ENCODE peak calls at places on chromosomes 3 and 15, in four cellular contexts. D, K, H and R are unnamed samples.
A peak's percentile ranks its signal among the peaks of the same experiment; 100 is the strongest.

GRCh38 chr3:58528629-58529028 is 8.4 kb downstream of the ACOX2 start:
- DNase-seq in K (no peak), H (no peak), D (no peak), R (no peak)

GRCh38 chr3:13750215-13750614 is 129.7 kb downstream of the WNT7A start:
- DNase-seq in H (no peak), D (no peak), K (no peak), R (no peak)

GRCh38 chr3:125436921-125437320 is 61.8 kb upstream of the ZNF148 start:
- DNase-seq in D (no peak), K (no peak), H (no peak), R (no peak)

GRCh38 chr3:188832961-188833615 is 338.7 kb upstream of the TPRG1 start:
- DNase-seq in K (peak; percentile 11), H (no peak), D (no peak), R (no peak)

GRCh38 chr3:49534581-49535495 is 19.4 kb upstream of the BSN start:
- DNase-seq in D (no peak), H (peak; percentile 95), K (peak; percentile 94), R (no peak)

GRCh38 chr3:170991664-170992063 is 34.9 kb downstream of the SLC2A2 start:
- DNase-seq in K (no peak), H (no peak), D (no peak), R (no peak)

GRCh38 chr15:64547275-64547674 is 86.9 kb downstream of the ZNF609 start:
- DNase-seq in H (no peak), D (no peak), K (no peak), R (no peak)

GRCh38 chr15:40255033-40255432 is 16.2 kb downstream of the PAK6 start:
- DNase-seq in K (no peak), H (no peak), D (no peak), R (no peak)

GRCh38 chr15:79169531-79170123 is 79.0 kb upstream of the RASGRF1 start:
- DNase-seq in H (no peak), D (no peak), K (no peak), R (no peak)

GRCh38 chr15:69096197-69096596 is 64.2 kb upstream of the GLCE start:
- DNase-seq in D (no peak), H (no peak), K (no peak), R (no peak)

GRCh38 chr3:160806094-160806493 is 50.1 kb downstream of the PPM1L start:
- DNase-seq in K (no peak), H (no peak), D (no peak), R (no peak)

GRCh38 chr3:10344147-10344943 is 23.4 kb upstream of the SEC13 start:
- DNase-seq in H (peak; percentile 30), D (no peak), K (peak; percentile 74), R (peak; percentile 93)

GRCh38 chr3:15007681-15008141 is 57.4 kb downstream of the MRPS25 start:
- DNase-seq in H (peak; percentile 57), D (peak; percentile 77), K (no peak), R (no peak)

GRCh38 chr15:89115547-89115946 is 27.3 kb downstream of the ABHD2 start:
- DNase-seq in D (no peak), H (peak; percentile 97), K (no peak), R (no peak)

GRCh38 chr3:17894434-17895060 is 152.1 kb upstream of the TBC1D5 start:
- DNase-seq in H (peak; percentile 6), D (peak; percentile 4), K (peak; percentile 77), R (no peak)

GRCh38 chr15:69394556-69395282 is 19.4 kb upstream of the KIF23 start:
- DNase-seq in H (peak; percentile 75), K (peak; percentile 90), D (no peak), R (peak; percentile 84)

GRCh38 chr3:27723803-27724458 is 1.8 kb upstream of the EOMES start:
- DNase-seq in D (no peak), H (no peak), K (peak; percentile 39), R (no peak)

GRCh38 chr15:51162865-51163762 is 68.4 kb upstream of the TNFAIP8L3 start:
- DNase-seq in D (peak; percentile 30), K (peak; percentile 75), H (peak; percentile 66), R (peak; percentile 83)

GRCh38 chr3:121942116-121942786 is 48.0 kb downstream of the SLC15A2 start:
- DNase-seq in D (no peak), K (no peak), H (peak; percentile 67), R (no peak)

GRCh38 chr3:29683306-29683993 is 402.6 kb downstream of the RBMS3 start:
- DNase-seq in D (no peak), H (peak; percentile 9), K (no peak), R (no peak)

GRCh38 chr15:83869329-83869728 is 215.4 kb downstream of the ADAMTSL3 start:
- DNase-seq in H (no peak), D (no peak), K (peak; percentile 12), R (no peak)

GRCh38 chr3:25532763-25533162 is 104.7 kb downstream of the RARB start:
- DNase-seq in D (no peak), K (no peak), H (peak; percentile 8), R (no peak)

GRCh38 chr15:81398910-81399551 is 25.0 kb upstream of the TMC3 start:
- DNase-seq in D (no peak), K (no peak), H (no peak), R (no peak)

GRCh38 chr15:35671981-35672380 is 126.0 kb upstream of the DPH6 start:
- DNase-seq in K (no peak), D (no peak), H (no peak), R (no peak)

GRCh38 chr3:57856675-57857074 is 100.6 kb downstream of the SLMAP start:
- DNase-seq in H (peak; percentile 0), D (no peak), K (no peak), R (no peak)

GRCh38 chr3:110164632-110165240 is 827.4 kb upstream of the DPPA4 start:
- DNase-seq in D (no peak), K (peak; percentile 35), H (peak; percentile 58), R (peak; percentile 12)

GRCh38 chr3:78153973-78154372 is 1114.1 kb downstream of the ROBO2 start:
- DNase-seq in K (no peak), H (no peak), D (no peak), R (no peak)

GRCh38 chr15:99628374-99629001 is 62.7 kb downstream of the MEF2A start:
- DNase-seq in D (no peak), H (peak; percentile 35), K (no peak), R (peak; percentile 35)

GRCh38 chr15:25690673-25691543 is 172.2 kb downstream of the ATP10A start:
- DNase-seq in D (no peak), K (no peak), H (no peak), R (no peak)

GRCh38 chr3:126508539-126508938 is 9.0 kb downstream of the UROC1 start:
- DNase-seq in D (no peak), H (no peak), K (no peak), R (no peak)

GRCh38 chr3:46690798-46691197 is 2.7 kb downstream of the ALS2CL start:
- DNase-seq in H (no peak), K (no peak), D (no peak), R (no peak)

GRCh38 chr3:153060346-153060745 is 101.7 kb upstream of the RAP2B start:
- DNase-seq in K (no peak), H (no peak), D (no peak), R (no peak)

GRCh38 chr3:149342413-149343340 is 9.2 kb upstream of the TM4SF18 start:
- DNase-seq in K (no peak), H (no peak), D (peak; percentile 63), R (no peak)